ENCODE peak calls at places on chromosomes 12 and 14, in four cellular contexts. M, C, O and D are unnamed samples.
A peak's percentile ranks its signal among the peaks of the same experiment; 100 is the strongest.

GRCh38 chr12:54390668-54391551 is 6.4 kb upstream of the ZNF385A start:
- DNase-seq in C (peak; percentile 95), M (no peak), O (no peak), D (peak; percentile 88)

GRCh38 chr14:61186793-61187641 is 94.1 kb downstream of the TMEM30B start:
- DNase-seq in O (no peak), M (no peak), C (no peak), D (no peak)

GRCh38 chr14:32010561-32011188 is 66.4 kb upstream of the ARHGAP5 start:
- DNase-seq in C (peak; percentile 37), M (no peak), O (no peak), D (no peak)

GRCh38 chr14:20799955-20800544 is 2.6 kb downstream of the RNASE1 start:
- DNase-seq in C (peak; percentile 42), O (peak; percentile 87), M (no peak), D (no peak)

GRCh38 chr14:105582639-105583038 is 56.3 kb downstream of the TMEM121 start:
- DNase-seq in C (peak; percentile 4), M (no peak), O (no peak), D (no peak)

GRCh38 chr14:105440554-105440900 is 20.9 kb downstream of the MTA1 start:
- DNase-seq in M (no peak), O (no peak), C (no peak), D (no peak)

GRCh38 chr14:68506645-68507405 is 286.0 kb downstream of the ZFP36L1 start:
- DNase-seq in C (no peak), O (no peak), M (peak; percentile 96), D (no peak)

GRCh38 chr14:23057757-23058653 is 685 bp upstream of the CDH24 start:
- DNase-seq in C (peak; percentile 87), O (peak; percentile 80), M (peak; percentile 40), D (peak; percentile 94)

GRCh38 chr12:77855548-77855947 is 24.9 kb downstream of the NAV3 start:
- DNase-seq in C (no peak), M (no peak), O (no peak), D (no peak)

GRCh38 chr12:42213023-42213422 is 25.0 kb downstream of the YAF2 start:
- DNase-seq in C (no peak), M (no peak), O (no peak), D (no peak)

GRCh38 chr12:26737487-26738030 is 95.4 kb downstream of the ITPR2 start:
- DNase-seq in O (no peak), C (no peak), M (no peak), D (no peak)

GRCh38 chr12:13365782-13366366 is 169.3 kb downstream of the EMP1 start:
- DNase-seq in M (no peak), C (no peak), O (no peak), D (no peak)
- TF ChIP-seq SPI1 in M (no peak), C (no peak), O (no peak), D (no peak)

GRCh38 chr12:61367281-61367785 is 892.9 kb upstream of the USP15 start:
- DNase-seq in O (no peak), M (no peak), C (no peak), D (no peak)
- TF ChIP-seq SPI1 in O (no peak), M (no peak), C (no peak), D (no peak)

DNA sequence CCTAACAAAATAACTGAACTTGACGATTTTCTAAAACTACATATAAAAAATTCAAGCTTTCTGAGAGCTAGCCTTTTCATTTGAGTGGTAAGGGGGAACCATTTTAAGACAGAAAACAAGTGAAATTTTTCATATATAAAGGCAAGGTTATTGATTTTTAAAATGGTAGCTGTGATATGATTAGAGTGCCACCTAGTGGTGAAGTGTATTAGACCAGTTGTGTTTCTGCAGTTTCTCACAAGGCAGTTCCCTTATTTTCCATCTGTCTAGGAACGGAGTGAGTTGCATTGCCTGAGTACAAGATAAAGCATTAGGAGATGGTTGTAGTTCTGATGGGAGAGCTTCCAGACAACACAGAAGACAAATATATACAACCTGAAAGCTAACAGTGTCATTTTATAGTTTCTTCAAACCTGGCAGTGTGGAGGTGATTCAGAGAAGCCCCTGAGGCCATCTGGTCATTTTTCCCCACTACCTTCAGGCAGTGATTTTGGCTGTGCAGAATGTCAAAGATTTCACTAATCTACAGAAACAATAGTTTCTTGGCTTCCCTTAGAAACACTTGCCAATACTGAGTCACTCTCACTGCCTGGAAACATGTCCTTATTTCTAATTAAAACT is 180.8 kb downstream of the C12orf50 start:
- DNase-seq in C (peak; percentile 18), M (peak; percentile 12), O (no peak), D (no peak)
- TF ChIP-seq SPI1 in C (no peak), M (peak; percentile 66), O (peak; percentile 86), D (peak; percentile 80)

DNA sequence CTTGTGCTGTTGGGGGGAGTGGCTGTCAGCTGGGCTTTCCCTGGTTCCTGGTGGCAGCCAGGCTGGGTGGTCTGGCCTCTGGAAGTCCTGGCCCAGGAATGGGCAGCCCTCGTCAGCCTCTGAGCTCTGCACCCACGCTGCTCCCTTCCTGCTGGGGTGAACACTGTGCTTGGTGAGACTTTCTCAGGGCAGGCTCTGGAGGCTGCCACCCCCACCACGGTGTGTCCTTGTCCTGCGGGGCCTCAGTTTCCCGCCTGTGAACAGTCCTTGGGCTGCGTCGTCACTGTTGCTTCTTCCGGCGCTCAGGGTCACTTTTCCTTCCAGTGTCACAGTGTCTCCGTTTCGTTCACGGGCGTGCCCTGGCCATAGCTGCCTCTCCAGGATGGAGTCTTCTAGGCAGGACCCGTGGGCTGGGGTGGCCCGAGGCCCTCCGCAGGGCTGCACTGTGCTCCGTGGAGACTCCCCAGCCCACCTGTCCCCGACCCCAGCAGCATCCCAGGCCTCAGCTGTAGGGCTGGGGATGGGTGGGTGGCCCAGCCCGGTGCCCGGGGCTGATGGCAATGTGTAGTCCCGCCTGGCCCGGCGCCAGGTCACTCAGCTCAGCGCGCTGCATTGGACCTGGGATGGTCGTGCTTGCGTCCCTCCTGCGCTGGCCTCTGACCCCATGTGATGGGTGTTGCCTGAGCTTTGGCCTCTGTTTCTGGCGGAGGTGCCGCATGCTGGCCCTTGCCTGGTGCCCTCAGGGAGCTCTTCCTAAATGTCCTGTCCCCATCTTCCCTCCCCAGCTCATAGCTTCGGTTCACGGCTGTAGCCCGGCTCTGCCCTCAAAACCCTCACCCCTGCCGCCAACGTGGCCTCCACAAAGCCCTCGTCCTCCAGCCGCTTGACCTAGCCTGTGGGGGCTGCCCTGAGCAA is 6.8 kb downstream of the KIF26A start:
- DNase-seq in C (no peak), O (no peak), M (no peak), D (no peak)
- TF ChIP-seq SPI1 in C (no peak), O (no peak), M (no peak), D (no peak)

GRCh38 chr12:56114084-56114483 is 2.3 kb upstream of the RPL41 start:
- DNase-seq in M (no peak), C (no peak), O (no peak), D (no peak)
- TF ChIP-seq SPI1 in M (no peak), C (no peak), O (no peak), D (no peak)

GRCh38 chr14:55837467-55837866 is 257.5 kb downstream of the KTN1 start:
- DNase-seq in M (no peak), O (no peak), C (no peak), D (no peak)

GRCh38 chr14:55834390-55834789 is 254.4 kb downstream of the KTN1 start:
- DNase-seq in O (no peak), M (no peak), C (no peak), D (no peak)

GRCh38 chr14:55832974-55833373 is 253.0 kb downstream of the KTN1 start:
- DNase-seq in M (no peak), C (no peak), O (no peak), D (no peak)

GRCh38 chr14:55835985-55836384 is 256.0 kb downstream of the KTN1 start:
- DNase-seq in O (no peak), M (no peak), C (no peak), D (no peak)

GRCh38 chr14:55832122-55832911 is 252.3 kb downstream of the KTN1 start:
- DNase-seq in C (no peak), O (no peak), M (no peak), D (no peak)
- TF ChIP-seq SPI1 in C (no peak), O (no peak), M (no peak), D (no peak)

GRCh38 chr12:5514016-5514415 is 82.1 kb downstream of the NTF3 start:
- DNase-seq in O (no peak), C (no peak), M (no peak), D (no peak)
- TF ChIP-seq SPI1 in O (no peak), C (no peak), M (no peak), D (no peak)

GRCh38 chr12:104177336-104177662 is 38.3 kb upstream of the TXNRD1 start:
- DNase-seq in C (no peak), O (no peak), M (no peak), D (no peak)

GRCh38 chr12:104175726-104176247 is 37.8 kb upstream of the NFYB start:
- DNase-seq in O (no peak), C (no peak), M (no peak), D (no peak)

GRCh38 chr12:104171785-104172563 is 34.0 kb upstream of the NFYB start:
- DNase-seq in O (no peak), C (peak; percentile 91), M (no peak), D (no peak)

GRCh38 chr12:104168596-104168995 is 30.6 kb upstream of the NFYB start:
- DNase-seq in C (no peak), O (no peak), M (no peak), D (no peak)

DNA sequence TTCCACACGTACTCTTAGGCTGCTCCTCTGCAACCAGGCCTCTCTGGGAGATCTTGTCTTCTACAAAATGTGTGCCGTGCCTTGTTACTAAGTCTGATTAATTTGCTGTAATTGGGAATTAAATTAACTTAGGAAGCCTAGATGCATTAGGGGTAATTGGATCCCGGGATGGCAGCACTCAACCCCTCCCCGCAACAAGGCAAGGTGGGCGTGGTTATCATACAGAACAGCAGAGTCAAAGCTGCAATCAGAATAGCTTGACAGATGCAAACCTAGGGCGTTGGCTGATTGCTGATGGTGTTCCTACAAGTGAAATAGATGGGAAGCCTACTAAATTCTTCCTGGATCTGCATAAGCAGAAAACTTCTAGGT is 34.5 kb upstream of the NFYB start:
- DNase-seq in M (no peak), C (no peak), O (no peak), D (no peak)
- TF ChIP-seq SPI1 in M (no peak), C (no peak), O (no peak), D (no peak)

DNA sequence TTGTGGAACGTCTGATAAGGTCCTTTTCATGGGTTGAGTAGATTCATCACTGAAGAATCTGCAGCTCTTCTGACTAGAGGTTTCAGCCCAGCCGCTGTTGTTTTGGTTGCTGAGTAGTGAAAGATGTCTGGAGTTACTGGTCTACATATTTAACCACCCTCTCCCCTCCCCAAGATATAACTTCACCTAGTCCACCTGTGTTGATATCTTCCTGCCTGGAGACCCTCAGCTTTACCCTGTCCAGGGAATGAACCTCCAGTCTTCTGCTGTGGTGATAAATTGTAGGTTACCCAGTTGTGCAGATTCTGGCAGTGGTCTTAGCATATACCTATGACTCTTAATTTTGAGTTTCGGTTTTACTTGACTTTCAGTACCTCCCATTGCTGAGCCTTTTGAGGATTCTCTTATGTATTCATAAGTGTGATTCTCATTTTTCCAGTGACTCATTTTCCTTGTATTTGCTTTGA is 63.0 kb downstream of the CCDC91 start:
- DNase-seq in M (peak; percentile 49), C (peak; percentile 14), O (no peak), D (no peak)
- TF ChIP-seq SPI1 in M (no peak), C (no peak), O (no peak), D (no peak)

DNA sequence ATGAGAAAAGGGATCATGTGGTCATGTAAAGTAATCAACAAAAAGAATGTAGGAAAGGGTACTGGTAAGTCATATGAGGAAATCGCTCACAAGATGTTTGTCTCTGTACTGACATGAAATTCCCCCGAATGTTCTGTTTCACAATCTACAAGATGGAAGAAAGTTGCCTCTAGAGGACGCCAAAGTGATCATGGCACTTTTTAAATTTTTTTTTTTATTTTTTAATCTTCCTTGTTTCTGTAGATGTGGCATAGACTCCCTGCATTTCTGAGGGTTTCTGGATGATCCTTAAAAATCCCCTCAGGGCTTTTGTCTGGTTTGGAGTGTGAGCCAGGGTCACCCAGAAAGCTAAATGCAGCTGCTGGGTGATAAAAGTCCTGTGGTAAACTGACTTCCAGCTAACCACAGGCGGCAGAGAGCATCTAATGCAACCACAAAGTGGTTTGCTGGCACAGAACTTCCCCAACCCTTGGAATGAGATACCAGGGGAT is 393.6 kb downstream of the CCDC91 start:
- DNase-seq in O (peak; percentile 29), C (peak; percentile 9), M (no peak), D (no peak)
- TF ChIP-seq SPI1 in O (no peak), C (no peak), M (no peak), D (no peak)